ENCODE peak calls at places on chromosome 1, in ten cellular contexts. R is PC-3; A is cardiac muscle cell; N is activated naive CD4-positive, alpha-beta T cell treated with anti-CD3 and anti-CD28 coated beads, Interleukin-2, amount 10 ng/mL, durations not matched to agents 7 days and 5 days; P is GM18507; C is GM03348; W is AG04450; G is NCI-H460; H is A172; B is stimulated activated naive B cell treated with anti-CD40 and anti-IgM and Interleukin-4, amounts not matched to agents 10 μg/mL and 1 μg/mL and 100 μg/mL, for 72 hours. L is an unnamed sample.
A peak's percentile ranks its signal among the peaks of the same experiment; 100 is the strongest.

GRCh38 chr1:163361123-163361934 is 39.6 kb downstream of the NUF2 start:
- DNase-seq in R (peak; percentile 60), A (peak; percentile 34), N (peak; percentile 20), P (no peak), C (peak; percentile 5), W (no peak), G (peak; percentile 39), H (peak; percentile 35), B (no peak), L (no peak)

GRCh38 chr1:116763116-116763786 is 9.0 kb downstream of the CD2 start:
- DNase-seq in R (no peak), A (peak; percentile 33), N (peak; percentile 81), P (no peak), C (no peak), W (no peak), G (no peak), H (no peak), B (no peak), L (peak; percentile 81)

GRCh38 chr1:13643017-13643416 is 57.0 kb upstream of the PRDM2 start:
- DNase-seq in R (no peak), A (no peak), N (no peak), P (no peak), C (no peak), W (no peak), G (no peak), H (no peak), B (no peak), L (no peak)

GRCh38 chr1:16187748-16188401 is 24.6 kb downstream of the ARHGEF19 start:
- DNase-seq in R (peak; percentile 93), A (peak; percentile 87), N (peak; percentile 83), P (peak; percentile 73), C (peak; percentile 94), W (peak; percentile 58), G (peak; percentile 50), H (peak; percentile 79), B (peak; percentile 55), L (peak; percentile 83)

GRCh38 chr1:55065649-55066048 is 26.3 kb downstream of the PCSK9 start:
- DNase-seq in R (no peak), A (no peak), N (no peak), P (no peak), C (no peak), W (no peak), G (no peak), H (no peak), B (no peak), L (no peak)

GRCh38 chr1:108000620-108001105 is 35.7 kb upstream of the VAV3 start:
- DNase-seq in R (peak; percentile 45), A (peak; percentile 93), N (no peak), P (no peak), C (no peak), W (peak; percentile 2), G (no peak), H (peak; percentile 56), B (no peak), L (no peak)

GRCh38 chr1:195202271-195202670 is 1406.0 kb downstream of the KCNT2 start:
- DNase-seq in R (no peak), A (no peak), N (no peak), P (no peak), C (no peak), W (peak; percentile 51), G (no peak), H (no peak), B (no peak), L (no peak)

GRCh38 chr1:110337704-110338199 is 1.4 kb upstream of the RBM15 start:
- DNase-seq in R (no peak), A (no peak), N (peak; percentile 61), P (no peak), C (peak; percentile 14), W (no peak), G (peak; percentile 12), H (peak; percentile 8), B (peak; percentile 46), L (peak; percentile 60)

GRCh38 chr1:227903614-227904501 is 43.9 kb downstream of the WNT9A start:
- DNase-seq in R (no peak), A (no peak), N (no peak), P (no peak), C (no peak), W (no peak), G (no peak), H (no peak), B (no peak), L (no peak)

GRCh38 chr1:47758341-47759237 is 238.6 kb downstream of the TRABD2B start:
- DNase-seq in R (no peak), A (peak; percentile 72), N (no peak), P (no peak), C (no peak), W (no peak), G (no peak), H (no peak), B (no peak), L (no peak)

GRCh38 chr1:107262472-107263286 is 121.8 kb downstream of the NTNG1 start:
- DNase-seq in R (peak; percentile 86), A (no peak), N (no peak), P (no peak), C (no peak), W (no peak), G (no peak), H (no peak), B (no peak), L (no peak)

GRCh38 chr1:21638531-21639341 is 30.4 kb downstream of the RAP1GAP start:
- DNase-seq in R (peak; percentile 84), A (no peak), N (no peak), P (no peak), C (no peak), W (no peak), G (peak; percentile 22), H (peak; percentile 78), B (peak; percentile 26), L (peak; percentile 28)

GRCh38 chr1:20721117-20722061 is 3.6 kb upstream of the KIF17 start:
- DNase-seq in R (no peak), A (no peak), N (peak; percentile 10), P (no peak), C (no peak), W (no peak), G (no peak), H (no peak), B (no peak), L (no peak)

GRCh38 chr1:180994262-180994661 is 28.4 kb downstream of the STX6 start:
- DNase-seq in R (no peak), A (no peak), N (no peak), P (no peak), C (no peak), W (no peak), G (no peak), H (no peak), B (no peak), L (peak; percentile 35)

GRCh38 chr1:88179943-88180342 is 504.1 kb upstream of the PKN2 start:
- DNase-seq in R (no peak), A (no peak), N (no peak), P (no peak), C (no peak), W (no peak), G (no peak), H (no peak), B (no peak), L (no peak)

GRCh38 chr1:41109316-41110263 is 88.1 kb upstream of the SLFNL1 start:
- DNase-seq in R (peak; percentile 83), A (peak; percentile 98), N (no peak), P (no peak), C (peak; percentile 74), W (peak; percentile 73), G (no peak), H (peak; percentile 90), B (no peak), L (no peak)

L was measured in activated CD4-positive, alpha-beta T cell treated with anti-CD3 and anti-CD28 coated beads for 48 hours.